ENCODE peak calls at places on chromosomes 5 and 9, in seven cellular contexts. N is brain microvascular endothelial cell; S is IMR-90; R is A549; H is ovary; K is stomach; W is CD8-positive, alpha-beta T cell. M is an unnamed sample.

GRCh38 chr9:127828262-127829031 is 25.8 kb downstream of the FPGS start:
- DNase-seq in W (no peak), R (peak; percentile 87), S (peak; percentile 51), K (peak; percentile 80), H (peak; percentile 97), N (peak; percentile 46), M (no peak)

GRCh38 chr9:74951725-74952151 is 974 bp downstream of the C9orf40 start:
- DNase-seq in H (no peak), S (peak; percentile 12), W (peak; percentile 11), K (peak; percentile 53), N (peak; percentile 14), R (peak; percentile 11), M (peak; percentile 40)

GRCh38 chr5:158990979-158991378 is 108.7 kb downstream of the EBF1 start:
- DNase-seq in S (no peak), W (no peak), H (no peak), K (no peak), N (no peak), R (no peak), M (no peak)

GRCh38 chr9:17782750-17783149 is 203.9 kb downstream of the SH3GL2 start:
- DNase-seq in N (no peak), K (no peak), W (no peak), H (no peak), R (no peak), S (no peak), M (no peak)

GRCh38 chr5:102971693-102972293 is 148.1 kb downstream of the GIN1 start:
- DNase-seq in R (peak; percentile 15), K (no peak), S (peak; percentile 70), N (no peak), W (no peak), H (no peak), M (no peak)

GRCh38 chr5:124104813-124105212 is 592.8 kb downstream of the CSNK1G3 start:
- DNase-seq in N (no peak), K (no peak), S (no peak), W (no peak), H (no peak), R (no peak), M (no peak)

GRCh38 chr5:128304121-128304520 is 220.6 kb downstream of the SLC12A2 start:
- DNase-seq in W (no peak), H (no peak), N (peak; percentile 87), S (peak; percentile 73), K (no peak), R (no peak), M (peak; percentile 34)

GRCh38 chr5:1227669-1228068 is 2.5 kb downstream of the SLC6A18 start:
- DNase-seq in W (no peak), N (no peak), H (no peak), R (no peak), S (peak; percentile 5), K (no peak), M (peak; percentile 88)

GRCh38 chr5:83567741-83568530 is 96.4 kb downstream of the VCAN start:
- DNase-seq in S (peak; percentile 93), R (no peak), N (peak; percentile 79), W (no peak), K (no peak), H (no peak), M (no peak)

GRCh38 chr5:34656700-34657549 is 797 bp downstream of the RAI14 start:
- DNase-seq in W (no peak), K (peak; percentile 27), S (no peak), R (peak; percentile 21), N (no peak), H (peak; percentile 32), M (peak; percentile 21)

GRCh38 chr5:110032386-110032785 is 342.7 kb downstream of the MAN2A1 start:
- DNase-seq in H (no peak), N (no peak), S (no peak), R (no peak), K (no peak), W (no peak), M (peak; percentile 14)

GRCh38 chr5:1661311-1661710 is 137.6 kb upstream of the LPCAT1 start:
- DNase-seq in K (no peak), W (no peak), N (no peak), H (no peak), S (no peak), R (no peak), M (no peak)

GRCh38 chr5:5291357-5291756 is 131.1 kb upstream of the ICE1 start:
- DNase-seq in H (peak; percentile 77), K (no peak), R (no peak), W (no peak), S (no peak), N (peak; percentile 51), M (no peak)

GRCh38 chr5:136134653-136135052 is 2.0 kb downstream of the SMAD5 start:
- DNase-seq in H (no peak), N (no peak), K (no peak), S (no peak), W (no peak), R (no peak), M (no peak)
- H3K27ac ChIP-seq in H (no peak overlapping the region), N (no peak overlapping the region), K (no peak overlapping the region), S (no peak overlapping the region), W (no peak overlapping the region), R (no peak overlapping the region), M (no peak overlapping the region)

GRCh38 chr9:89411759-89412158 is 86.2 kb downstream of the SEMA4D start:
- DNase-seq in K (no peak), R (no peak), N (no peak), W (no peak), S (no peak), H (no peak), M (no peak)

GRCh38 chr9:89410709-89411111 is 87.2 kb downstream of the SEMA4D start:
- DNase-seq in H (no peak), W (no peak), R (no peak), K (no peak), N (no peak), S (no peak), M (peak; percentile 29)

GRCh38 chr9:89412951-89413350 is 85.0 kb downstream of the SEMA4D start:
- DNase-seq in S (no peak), K (no peak), R (no peak), N (no peak), H (no peak), W (no peak), M (no peak)

GRCh38 chr9:89414670-89415069 is 83.2 kb downstream of the SEMA4D start:
- DNase-seq in S (no peak), N (no peak), H (no peak), W (no peak), R (no peak), K (no peak), M (no peak)

GRCh38 chr9:89413963-89414638 is 83.8 kb downstream of the SEMA4D start:
- DNase-seq in W (no peak), H (no peak), K (no peak), R (no peak), S (no peak), N (no peak), M (no peak)
- H3K4me3 ChIP-seq in W (no peak overlapping the region), H (no peak overlapping the region), K (no peak overlapping the region), R (no peak overlapping the region), S (no peak overlapping the region), N (no peak overlapping the region), M (no peak overlapping the region)

GRCh38 chr9:130371196-130371966 is 73.4 kb upstream of the ASS1 start:
- DNase-seq in W (no peak), R (no peak), H (no peak), S (peak; percentile 1), N (no peak), K (no peak), M (no peak)

GRCh38 chr9:130366072-130366471 is 78.7 kb upstream of the ASS1 start:
- DNase-seq in R (no peak), S (no peak), W (no peak), K (no peak), N (no peak), H (no peak), M (no peak)

GRCh38 chr9:130370226-130370625 is 74.5 kb upstream of the ASS1 start:
- DNase-seq in W (no peak), S (no peak), K (no peak), N (no peak), H (no peak), R (no peak), M (no peak)

GRCh38 chr9:130366888-130367550 is 77.7 kb upstream of the ASS1 start:
- DNase-seq in K (no peak), H (no peak), R (no peak), N (no peak), S (no peak), W (no peak), M (no peak)

DNA sequence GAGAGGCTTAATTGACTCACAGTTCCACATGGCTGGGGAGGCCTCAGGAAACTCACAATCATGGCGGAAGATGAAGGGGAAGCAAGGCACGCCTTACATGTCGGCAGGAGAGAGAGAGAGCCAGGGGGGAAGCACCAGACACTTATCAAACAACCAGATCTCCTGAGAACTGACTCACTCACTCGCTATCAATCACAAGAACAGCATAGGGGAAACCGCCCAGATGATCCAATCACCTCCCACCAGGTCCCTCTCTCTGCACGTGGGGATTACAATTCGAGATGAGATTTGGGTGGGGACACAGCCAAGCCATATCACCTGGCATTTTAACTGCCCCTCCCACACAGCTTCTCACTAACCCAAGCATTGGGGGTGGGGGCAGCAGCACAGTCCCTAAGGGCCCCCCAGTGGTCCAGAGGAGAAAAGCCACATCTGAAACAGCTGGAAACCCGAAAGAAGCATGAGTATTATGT is 76.1 kb upstream of the ASS1 start:
- DNase-seq in K (no peak), N (no peak), R (no peak), H (no peak), S (no peak), W (no peak), M (no peak)
- TF ChIP-seq CTCF in K (no peak), N (peak; percentile 42), R (no peak), H (no peak), S (peak; percentile 9), W (no peak), M (peak; percentile 7)

DNA sequence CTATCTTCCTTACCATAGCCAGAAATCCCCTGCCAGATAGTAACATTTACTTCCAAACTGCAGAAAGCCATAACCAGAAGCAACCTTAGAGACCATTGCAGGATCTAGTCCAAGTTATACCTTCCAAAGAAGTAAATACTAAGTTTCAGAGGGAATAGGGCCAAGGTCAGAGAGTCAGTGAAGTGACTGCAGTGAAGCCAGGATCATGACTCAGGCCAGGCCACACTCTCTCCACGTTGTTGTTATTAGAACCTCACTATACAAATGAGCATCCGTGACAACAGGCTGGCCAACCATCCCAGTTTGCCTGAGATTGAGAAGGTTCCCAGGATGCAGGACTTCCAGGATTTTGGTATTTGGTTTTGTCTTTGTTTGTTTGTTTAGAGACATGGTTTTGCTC is 11.3 kb downstream of the ERAP1 start:
- DNase-seq in R (no peak), K (no peak), W (no peak), N (no peak), S (no peak), H (no peak), M (no peak)
- H3K27ac ChIP-seq in R (no peak overlapping the region), K (no peak overlapping the region), W (no peak overlapping the region), N (no peak overlapping the region), S (no peak overlapping the region), H (no peak overlapping the region), M (no peak overlapping the region)

DNA sequence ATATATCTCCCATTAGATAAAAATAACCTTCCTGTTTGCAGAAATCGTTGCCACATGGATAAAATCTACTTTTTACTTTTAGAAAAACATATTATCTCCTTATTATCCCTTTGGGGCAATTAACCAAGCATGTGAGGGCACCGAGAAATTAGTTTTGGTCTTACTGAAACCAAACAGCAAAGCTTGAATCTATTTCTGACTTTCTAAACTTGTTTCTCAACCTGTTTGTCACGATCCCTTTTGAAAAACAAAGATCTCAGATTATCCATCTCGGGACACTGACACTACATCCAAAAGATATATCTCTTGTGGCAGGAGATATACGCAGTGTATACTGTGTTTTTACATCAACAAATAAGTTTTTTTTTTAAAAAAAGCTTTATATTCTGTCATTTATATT is 2.3 kb downstream of the TUT7 start:
- DNase-seq in R (no peak), H (no peak), N (no peak), W (no peak), S (no peak), K (no peak), M (no peak)
- H3K4me3 ChIP-seq in R (no peak overlapping the region), H (no peak overlapping the region), N (peak overlapping the region; percentile 97), W (no peak overlapping the region), S (no peak overlapping the region), K (peak overlapping the region; percentile 77), M (no peak overlapping the region)